ENCODE peak calls at places on chromosomes 7 and 10, in six cellular contexts. One of them, this sample, is unnamed.

GRCh38 chr10:110168601-110169481 is 38.6 kb upstream of the MXI1 start:
- DNase-seq in HepG2: peak
- DNase-seq in SK-N-SH: no peak
- DNase-seq in GM12878: no peak
- DNase-seq in H1: peak
- DNase-seq in K562: no peak
- DNase-seq in this sample: no peak

GRCh38 chr7:102097601-102098161 is 189.0 kb upstream of the SH2B2 start:
- DNase-seq in HepG2: no peak
- DNase-seq in SK-N-SH: no peak
- DNase-seq in GM12878: no peak
- DNase-seq in H1: no peak
- DNase-seq in K562: no peak
- DNase-seq in this sample: no peak

GRCh38 chr7:68688416-68689086 is 909.7 kb upstream of the AUTS2 start:
- DNase-seq in HepG2: no peak
- DNase-seq in SK-N-SH: no peak
- DNase-seq in GM12878: no peak
- DNase-seq in H1: no peak
- DNase-seq in K562: no peak
- DNase-seq in this sample: no peak

GRCh38 chr10:33154590-33154989 is 179.9 kb downstream of the NRP1 start:
- DNase-seq in HepG2: no peak
- DNase-seq in SK-N-SH: no peak
- DNase-seq in GM12878: no peak
- DNase-seq in H1: no peak
- DNase-seq in K562: no peak
- DNase-seq in this sample: no peak

GRCh38 chr7:31133497-31133896 is 81.4 kb downstream of the ADCYAP1R1 start:
- DNase-seq in HepG2: no peak
- DNase-seq in SK-N-SH: no peak
- DNase-seq in GM12878: no peak
- DNase-seq in H1: no peak
- DNase-seq in K562: no peak
- DNase-seq in this sample: no peak

GRCh38 chr7:157488966-157489365 is 152.2 kb downstream of the DNAJB6 start:
- DNase-seq in HepG2: no peak
- DNase-seq in SK-N-SH: no peak
- DNase-seq in GM12878: no peak
- DNase-seq in H1: no peak
- DNase-seq in K562: no peak
- DNase-seq in this sample: no peak

GRCh38 chr7:100154651-100155491 is 3.7 kb downstream of the TRAPPC14 start:
- DNase-seq in HepG2: no peak
- DNase-seq in SK-N-SH: no peak
- DNase-seq in GM12878: no peak
- DNase-seq in H1: no peak
- DNase-seq in K562: no peak
- DNase-seq in this sample: peak

GRCh38 chr10:44042075-44042770 is 342.7 kb downstream of the CXCL12 start:
- DNase-seq in HepG2: no peak
- DNase-seq in SK-N-SH: no peak
- DNase-seq in GM12878: no peak
- DNase-seq in H1: no peak
- DNase-seq in K562: no peak
- DNase-seq in this sample: no peak

GRCh38 chr10:11043446-11044127 is 25.9 kb downstream of the CELF2 start:
- DNase-seq in HepG2: no peak
- DNase-seq in SK-N-SH: no peak
- DNase-seq in GM12878: no peak
- DNase-seq in H1: no peak
- DNase-seq in K562: no peak
- DNase-seq in this sample: no peak

GRCh38 chr7:14197280-14197679 is 207.8 kb upstream of the ETV1 start:
- DNase-seq in HepG2: no peak
- DNase-seq in SK-N-SH: no peak
- DNase-seq in GM12878: no peak
- DNase-seq in H1: no peak
- DNase-seq in K562: no peak
- DNase-seq in this sample: no peak

GRCh38 chr7:131538791-131539179 is 17.6 kb downstream of the PODXL start:
- DNase-seq in HepG2: no peak
- DNase-seq in SK-N-SH: no peak
- DNase-seq in GM12878: no peak
- DNase-seq in H1: no peak
- DNase-seq in K562: no peak
- DNase-seq in this sample: no peak

GRCh38 chr10:72297281-72297967 is 23.7 kb downstream of the DDIT4 start:
- DNase-seq in HepG2: no peak
- DNase-seq in SK-N-SH: no peak
- DNase-seq in GM12878: peak
- DNase-seq in H1: no peak
- DNase-seq in K562: peak
- DNase-seq in this sample: peak

GRCh38 chr10:97781541-97782331 is 9.9 kb upstream of the SFRP5 start:
- DNase-seq in HepG2: no peak
- DNase-seq in SK-N-SH: peak
- DNase-seq in GM12878: no peak
- DNase-seq in H1: no peak
- DNase-seq in K562: no peak
- DNase-seq in this sample: no peak

GRCh38 chr10:27743736-27744477 is 1.7 kb downstream of the MKX start:
- DNase-seq in HepG2: no peak
- DNase-seq in SK-N-SH: peak
- DNase-seq in GM12878: no peak
- DNase-seq in H1: no peak
- DNase-seq in K562: no peak
- DNase-seq in this sample: no peak

GRCh38 chr10:1064172-1064571 is 8.0 kb downstream of the WDR37 start:
- DNase-seq in HepG2: no peak
- DNase-seq in SK-N-SH: no peak
- DNase-seq in GM12878: no peak
- DNase-seq in H1: no peak
- DNase-seq in K562: no peak
- DNase-seq in this sample: no peak

GRCh38 chr7:16430133-16430532 is 8.8 kb upstream of the CRPPA start:
- DNase-seq in HepG2: no peak
- DNase-seq in SK-N-SH: no peak
- DNase-seq in GM12878: no peak
- DNase-seq in H1: no peak
- DNase-seq in K562: no peak
- DNase-seq in this sample: no peak

GRCh38 chr10:88946965-88947590 is 5.5 kb downstream of the ACTA2 start:
- DNase-seq in HepG2: no peak
- DNase-seq in SK-N-SH: no peak
- DNase-seq in GM12878: no peak
- DNase-seq in H1: no peak
- DNase-seq in K562: no peak
- DNase-seq in this sample: no peak

GRCh38 chr7:81676813-81677212 is 93.0 kb downstream of the HGF start:
- DNase-seq in HepG2: no peak
- DNase-seq in SK-N-SH: no peak
- DNase-seq in GM12878: no peak
- DNase-seq in H1: no peak
- DNase-seq in K562: no peak
- DNase-seq in this sample: no peak

GRCh38 chr7:153190452-153190851 is 430.9 kb downstream of the ACTR3B start:
- DNase-seq in HepG2: no peak
- DNase-seq in SK-N-SH: peak
- DNase-seq in GM12878: no peak
- DNase-seq in H1: peak
- DNase-seq in K562: peak
- DNase-seq in this sample: no peak

GRCh38 chr10:60524541-60524940 is 134.9 kb upstream of the ANK3 start:
- DNase-seq in HepG2: no peak
- DNase-seq in SK-N-SH: no peak
- DNase-seq in GM12878: no peak
- DNase-seq in H1: no peak
- DNase-seq in K562: no peak
- DNase-seq in this sample: no peak

GRCh38 chr7:70208236-70209063 is 610.2 kb downstream of the AUTS2 start:
- DNase-seq in HepG2: no peak
- DNase-seq in SK-N-SH: no peak
- DNase-seq in GM12878: no peak
- DNase-seq in H1: no peak
- DNase-seq in K562: no peak
- DNase-seq in this sample: no peak

GRCh38 chr10:47253651-47254375 is 46.2 kb upstream of the GDF10 start:
- DNase-seq in HepG2: no peak
- DNase-seq in SK-N-SH: no peak
- DNase-seq in GM12878: no peak
- DNase-seq in H1: no peak
- DNase-seq in K562: no peak
- DNase-seq in this sample: no peak

GRCh38 chr10:66827353-66827752 is 98.5 kb upstream of the LRRTM3 start:
- DNase-seq in HepG2: no peak
- DNase-seq in SK-N-SH: no peak
- DNase-seq in GM12878: no peak
- DNase-seq in H1: no peak
- DNase-seq in K562: no peak
- DNase-seq in this sample: no peak

GRCh38 chr7:130897515-130898419 is 163.8 kb upstream of the KLF14 start:
- DNase-seq in HepG2: no peak
- DNase-seq in SK-N-SH: peak
- DNase-seq in GM12878: peak
- DNase-seq in H1: no peak
- DNase-seq in K562: no peak
- DNase-seq in this sample: no peak

GRCh38 chr10:85284778-85285397 is 956.5 kb downstream of the CCSER2 start:
- DNase-seq in HepG2: no peak
- DNase-seq in SK-N-SH: no peak
- DNase-seq in GM12878: no peak
- DNase-seq in H1: no peak
- DNase-seq in K562: no peak
- DNase-seq in this sample: no peak

GRCh38 chr10:119139464-119140067 is 25.9 kb downstream of the SFXN4 start:
- DNase-seq in HepG2: peak
- DNase-seq in SK-N-SH: peak
- DNase-seq in GM12878: no peak
- DNase-seq in H1: peak
- DNase-seq in K562: no peak
- DNase-seq in this sample: no peak

GRCh38 chr7:136869991-136870798 is 1.7 kb downstream of the CHRM2 start:
- DNase-seq in HepG2: no peak
- DNase-seq in SK-N-SH: peak
- DNase-seq in GM12878: no peak
- DNase-seq in H1: no peak
- DNase-seq in K562: no peak
- DNase-seq in this sample: no peak

GRCh38 chr7:78770422-78771410 is 682.8 kb downstream of the MAGI2 start:
- DNase-seq in HepG2: no peak
- DNase-seq in SK-N-SH: peak
- DNase-seq in GM12878: no peak
- DNase-seq in H1: peak
- DNase-seq in K562: no peak
- DNase-seq in this sample: no peak
- TF ChIP-seq GABPA in HepG2: no peak
- TF ChIP-seq GABPA in SK-N-SH: no peak
- TF ChIP-seq GABPA in GM12878: no peak
- TF ChIP-seq GABPA in H1: no peak
- TF ChIP-seq GABPA in K562: no peak
- TF ChIP-seq GABPA in this sample: no peak

GRCh38 chr10:2137549-2138174 is 400.3 kb upstream of the ADARB2 start:
- DNase-seq in HepG2: peak
- DNase-seq in SK-N-SH: no peak
- DNase-seq in GM12878: no peak
- DNase-seq in H1: peak
- DNase-seq in K562: no peak
- DNase-seq in this sample: no peak
- TF ChIP-seq CTCF in HepG2: peak
- TF ChIP-seq CTCF in SK-N-SH: no peak
- TF ChIP-seq CTCF in GM12878: peak
- TF ChIP-seq CTCF in H1: peak
- TF ChIP-seq CTCF in K562: peak
- TF ChIP-seq CTCF in this sample: peak

GRCh38 chr7:19114591-19114855 is 2.9 kb downstream of the TWIST1 start:
- DNase-seq in HepG2: no peak
- DNase-seq in SK-N-SH: no peak
- DNase-seq in GM12878: no peak
- DNase-seq in H1: no peak
- DNase-seq in K562: no peak
- DNase-seq in this sample: no peak

GRCh38 chr7:19116121-19117080 is 1.0 kb downstream of the TWIST1 start:
- DNase-seq in HepG2: no peak
- DNase-seq in SK-N-SH: peak
- DNase-seq in GM12878: no peak
- DNase-seq in H1: no peak
- DNase-seq in K562: no peak
- DNase-seq in this sample: no peak

GRCh38 chr7:19113001-19113349 is 4.5 kb downstream of the TWIST1 start:
- DNase-seq in HepG2: no peak
- DNase-seq in SK-N-SH: no peak
- DNase-seq in GM12878: no peak
- DNase-seq in H1: no peak
- DNase-seq in K562: no peak
- DNase-seq in this sample: no peak

GRCh38 chr7:19112290-19113000 is 5.0 kb downstream of the TWIST1 start:
- DNase-seq in HepG2: no peak
- DNase-seq in SK-N-SH: no peak
- DNase-seq in GM12878: no peak
- DNase-seq in H1: no peak
- DNase-seq in K562: no peak
- DNase-seq in this sample: no peak

DNA sequence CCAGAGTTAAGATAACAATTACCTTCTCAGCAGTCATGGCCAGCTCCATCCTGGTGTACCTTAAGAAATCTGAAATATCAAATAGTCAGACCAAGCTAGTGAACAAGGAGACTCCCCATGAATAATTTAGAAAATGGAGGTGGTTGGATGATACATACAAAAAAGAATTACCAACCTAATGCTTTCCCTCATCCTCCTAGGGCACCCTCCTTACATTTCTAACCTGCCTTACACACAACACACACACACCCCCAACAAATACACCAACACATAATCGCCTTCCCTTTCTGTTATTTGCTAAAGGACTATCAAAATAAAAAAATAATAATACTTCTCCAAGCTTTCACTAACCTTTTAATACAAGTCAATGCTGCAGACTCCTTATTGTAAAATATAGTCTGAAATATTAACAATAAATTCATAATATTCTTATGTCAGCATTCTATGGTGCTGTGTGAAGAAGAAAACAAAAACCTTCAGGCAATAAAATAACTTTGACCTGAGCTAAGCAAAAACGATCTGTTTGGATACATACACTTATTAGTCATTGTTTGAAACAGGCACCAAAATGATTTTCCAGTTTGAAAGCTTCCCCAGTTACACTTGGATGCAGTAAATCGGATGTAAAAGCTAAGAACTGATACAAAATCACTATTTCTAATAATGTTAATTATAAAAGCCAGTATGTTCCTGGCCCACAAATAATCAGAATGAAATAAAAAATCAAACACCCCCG is 3.4 kb downstream of the TWIST1 start:
- DNase-seq in HepG2: no peak
- DNase-seq in SK-N-SH: peak
- DNase-seq in GM12878: no peak
- DNase-seq in H1: no peak
- DNase-seq in K562: no peak
- DNase-seq in this sample: no peak
- H3K27ac ChIP-seq in HepG2: no peak
- H3K27ac ChIP-seq in SK-N-SH: peak
- H3K27ac ChIP-seq in GM12878: no peak
- H3K27ac ChIP-seq in H1: no peak
- H3K27ac ChIP-seq in K562: no peak
- H3K27ac ChIP-seq in this sample: no peak

GRCh38 chr10:96130326-96130758 is 245 bp downstream of the ZNF518A start:
- DNase-seq in HepG2: peak
- DNase-seq in SK-N-SH: peak
- DNase-seq in GM12878: no peak
- DNase-seq in H1: peak
- DNase-seq in K562: peak
- DNase-seq in this sample: no peak
- TF ChIP-seq GABPA in HepG2: no peak
- TF ChIP-seq GABPA in SK-N-SH: peak
- TF ChIP-seq GABPA in GM12878: no peak
- TF ChIP-seq GABPA in H1: no peak
- TF ChIP-seq GABPA in K562: peak
- TF ChIP-seq GABPA in this sample: no peak